ENCODE peak calls at places on chromosome X, in eight cellular contexts. V is fibroblast of the conjunctiva, N is WERI-Rb-1, L is thyroid gland, G is cardiac muscle cell, Y is KBM-7, F is endothelial cell, K is GM20000. W is an unnamed sample.

GRCh38 chrX:58025979-58026378 is 115.7 kb upstream of the ZXDA start:
- DNase-seq in G (no peak), K (peak), N (peak), L (peak), F (no peak), V (no peak), Y (peak), W (no peak)

GRCh38 chrX:152038798-152039197 is 64.3 kb upstream of the GABRE start:
- DNase-seq in F (no peak), V (no peak), Y (no peak), N (no peak), K (no peak), L (no peak), G (no peak), W (no peak)

GRCh38 chrX:85326234-85327059 is 53.0 kb downstream of the POF1B start:
- DNase-seq in G (no peak), K (no peak), F (no peak), L (no peak), N (no peak), V (no peak), Y (no peak), W (no peak)

GRCh38 chrX:24231169-24231568 is 81.6 kb downstream of the ZFX start:
- DNase-seq in G (no peak), L (no peak), F (no peak), Y (peak), N (no peak), K (peak), V (peak), W (peak)

GRCh38 chrX:31333181-31333831 is 261.5 kb upstream of the FTHL17 start:
- DNase-seq in F (no peak), K (no peak), G (no peak), Y (no peak), L (no peak), V (peak), N (no peak), W (no peak)

GRCh38 chrX:11381464-11381863 is 88.3 kb downstream of the AMELX start:
- DNase-seq in F (peak), K (peak), Y (peak), G (peak), N (peak), V (peak), L (peak), W (peak)

GRCh38 chrX:119541188-119541587 is 24.0 kb downstream of the STEEP1 start:
- DNase-seq in G (no peak), V (peak), N (no peak), L (peak), K (no peak), F (no peak), Y (no peak), W (no peak)

GRCh38 chrX:69424161-69424560 is 80.0 kb upstream of the NALF2 start:
- DNase-seq in L (peak), K (no peak), G (peak), F (peak), N (peak), Y (peak), V (peak), W (no peak)

GRCh38 chrX:49838374-49838773 is 9.3 kb downstream of the PAGE4 start:
- DNase-seq in Y (peak), N (peak), L (peak), K (peak), V (no peak), F (peak), G (peak), W (peak)

GRCh38 chrX:71671043-71671829 is 3.9 kb downstream of the LOC101059915 start:
- DNase-seq in L (no peak), K (no peak), N (no peak), G (peak), F (no peak), Y (peak), V (no peak), W (no peak)

GRCh38 chrX:29388509-29388908 is 801.3 kb downstream of the IL1RAPL1 start:
- DNase-seq in L (no peak), K (no peak), N (no peak), F (no peak), Y (no peak), G (no peak), V (no peak), W (no peak)

GRCh38 chrX:118847676-118848075 is 24.1 kb downstream of the ZCCHC12 start:
- DNase-seq in V (peak), N (no peak), Y (peak), L (no peak), G (peak), F (peak), K (peak), W (peak)

GRCh38 chrX:153951683-153952372 is 7.4 kb upstream of the RENBP start:
- DNase-seq in Y (no peak), V (no peak), G (no peak), N (no peak), L (no peak), K (no peak), F (no peak), W (no peak)

GRCh38 chrX:144896323-144896722 is 351.0 kb upstream of the SPANXN1 start:
- DNase-seq in G (peak), V (no peak), K (no peak), N (no peak), F (no peak), L (no peak), Y (peak), W (no peak)

GRCh38 chrX:9569875-9570274 is 105.0 kb downstream of the TBL1X start:
- DNase-seq in F (no peak), V (no peak), L (peak), N (no peak), K (no peak), Y (no peak), G (no peak), W (no peak)

GRCh38 chrX:40299028-40299479 is 201.3 kb upstream of the BCOR start:
- DNase-seq in N (peak), G (peak), V (peak), K (no peak), F (peak), Y (peak), L (no peak), W (peak)

GRCh38 chrX:41789374-41789773 is 65.4 kb downstream of the GPR82 start:
- DNase-seq in V (no peak), G (no peak), F (no peak), N (no peak), K (no peak), L (no peak), Y (no peak), W (no peak)

GRCh38 chrX:153645921-153646481 is 1.0 kb upstream of the DUSP9 start:
- DNase-seq in Y (no peak), K (peak), V (no peak), L (no peak), N (no peak), G (no peak), F (no peak), W (no peak)

GRCh38 chrX:2708601-2709200 is 17.6 kb downstream of the CD99 start:
- DNase-seq in G (no peak), Y (peak), K (no peak), N (no peak), V (no peak), L (no peak), F (no peak), W (no peak)

GRCh38 chrX:30141966-30142365 is 73.4 kb upstream of the MAGEB2 start:
- DNase-seq in N (peak), K (peak), Y (peak), V (peak), F (peak), L (no peak), G (peak), W (peak)

GRCh38 chrX:31421441-31421840 is 349.6 kb upstream of the FTHL17 start:
- DNase-seq in Y (no peak), K (no peak), V (no peak), G (no peak), L (no peak), F (no peak), N (no peak), W (no peak)

GRCh38 chrX:120251471-120252011 is 929 bp downstream of the ZBTB33 start:
- DNase-seq in G (peak), K (peak), L (peak), Y (peak), N (peak), F (peak), V (no peak), W (peak)

GRCh38 chrX:103170216-103170615 is 44.7 kb upstream of the BEX4 start:
- DNase-seq in V (no peak), K (no peak), G (no peak), N (no peak), F (no peak), L (no peak), Y (no peak), W (no peak)

GRCh38 chrX:51395807-51396728 is 63.4 kb downstream of the NUDT10 start:
- DNase-seq in G (peak), L (peak), F (peak), N (no peak), V (peak), K (no peak), Y (peak), W (no peak)

GRCh38 chrX:84362184-84362838 is 139.9 kb downstream of the HDX start:
- DNase-seq in K (no peak), V (peak), Y (no peak), N (no peak), G (no peak), L (no peak), F (no peak), W (no peak)

GRCh38 chrX:107355533-107355932 is 93.9 kb upstream of the FRMPD3 start:
- DNase-seq in Y (no peak), G (no peak), K (no peak), L (no peak), V (no peak), N (no peak), F (no peak), W (no peak)

GRCh38 chrX:15664487-15665444 is at the start of gene CLTRN:
- DNase-seq in F (no peak), K (no peak), N (no peak), Y (no peak), V (no peak), L (no peak), G (no peak), W (no peak)

GRCh38 chrX:116185163-116185562 is 14.6 kb downstream of the AGTR2 start:
- DNase-seq in G (no peak), N (no peak), Y (no peak), F (no peak), K (no peak), L (no peak), V (no peak), W (peak)

GRCh38 chrX:19576742-19577141 is 61.4 kb upstream of the MAP3K15 start:
- DNase-seq in Y (no peak), L (no peak), F (no peak), G (no peak), N (no peak), K (no peak), V (no peak), W (no peak)

GRCh38 chrX:7889680-7890079 is 37.5 kb downstream of the PNPLA4 start:
- DNase-seq in N (no peak), V (peak), F (no peak), Y (no peak), G (no peak), L (no peak), K (no peak), W (no peak)

GRCh38 chrX:108001218-108001814 is 19.1 kb upstream of the TEX13B start:
- DNase-seq in G (peak), V (peak), F (no peak), K (peak), L (peak), Y (peak), N (no peak), W (peak)

GRCh38 chrX:11792461-11793421 is 34.7 kb downstream of the MSL3 start:
- DNase-seq in L (peak), G (no peak), F (no peak), V (no peak), Y (peak), N (no peak), K (peak), W (no peak)

GRCh38 chrX:31590581-31591113 is 518.8 kb upstream of the FTHL17 start:
- DNase-seq in Y (no peak), N (no peak), F (no peak), V (peak), G (no peak), L (no peak), K (no peak), W (no peak)

GRCh38 chrX:75303795-75304194 is 29.9 kb downstream of the UPRT start:
- DNase-seq in V (no peak), F (no peak), G (no peak), Y (no peak), K (no peak), N (no peak), L (no peak), W (no peak)

GRCh38 chrX:153598541-153599191 is at the start of gene CCNQ:
- DNase-seq in V (no peak), K (peak), F (no peak), G (peak), Y (peak), L (peak), N (peak), W (no peak)

GRCh38 chrX:39492495-39493162 is 605.1 kb downstream of the BCOR start:
- DNase-seq in N (no peak), F (no peak), L (peak), K (no peak), G (no peak), Y (peak), V (no peak), W (no peak)

GRCh38 chrX:108396986-108397385 is 41.2 kb downstream of the COL4A6 start:
- DNase-seq in K (no peak), G (no peak), F (no peak), L (no peak), Y (no peak), N (no peak), V (no peak), W (no peak)

GRCh38 chrX:112818114-112819012 is 22.3 kb downstream of the AMOT start:
- DNase-seq in K (no peak), Y (no peak), G (no peak), L (peak), V (no peak), F (no peak), N (no peak), W (no peak)